ENCODE peak calls at places on chromosomes 16 and 17, in six cellular contexts. M is fibroblast of mammary gland, X is AG04450, N is fibroblast of lung, Y is breast epithelium, Q is body of pancreas. W is an unnamed sample.
A peak's percentile ranks its signal among the peaks of the same experiment; 100 is the strongest.

GRCh38 chr17:27207073-27207511 is 86.8 kb upstream of the WSB1 start:
- DNase-seq in Y (no peak), X (peak; percentile 10), Q (no peak), M (peak; percentile 80), N (peak; percentile 79), W (peak; percentile 50)

GRCh38 chr16:86181526-86181925 is 282.6 kb downstream of the IRF8 start:
- DNase-seq in N (no peak), Q (no peak), X (no peak), M (no peak), Y (no peak), W (no peak)

GRCh38 chr16:337975-338575 is 14.4 kb downstream of the AXIN1 start:
- DNase-seq in N (no peak), M (no peak), Y (no peak), Q (no peak), X (no peak), W (no peak)

GRCh38 chr17:78341559-78342437 is 18.1 kb downstream of the SOCS3 start:
- DNase-seq in N (peak; percentile 86), Q (peak; percentile 83), X (no peak), M (peak; percentile 75), Y (no peak), W (peak; percentile 83)

GRCh38 chr17:76147211-76148014 is 6.4 kb upstream of the FOXJ1 start:
- DNase-seq in M (peak; percentile 38), N (peak; percentile 48), Y (no peak), Q (no peak), X (no peak), W (no peak)

GRCh38 chr16:17414421-17414820 is 56.3 kb downstream of the XYLT1 start:
- DNase-seq in X (no peak), Q (no peak), N (no peak), M (no peak), Y (no peak), W (no peak)

GRCh38 chr17:68512967-68513474 is 791 bp downstream of the PRKAR1A start:
- DNase-seq in Q (no peak), Y (no peak), M (peak; percentile 73), X (no peak), N (peak; percentile 54), W (no peak)

GRCh38 chr17:67105213-67105612 is 60.9 kb downstream of the CACNG1 start:
- DNase-seq in Y (no peak), Q (no peak), M (peak; percentile 81), X (no peak), N (peak; percentile 66), W (peak; percentile 48)

GRCh38 chr17:61307905-61308886 is 91.4 kb upstream of the TBX2 start:
- DNase-seq in Q (no peak), Y (no peak), X (peak; percentile 98), N (peak; percentile 100), M (peak; percentile 100), W (peak; percentile 98)

GRCh38 chr17:82461827-82462524 is 3.4 kb downstream of the NARF start:
- DNase-seq in M (no peak), X (no peak), N (no peak), Q (peak; percentile 64), Y (no peak), W (no peak)

GRCh38 chr16:12542818-12543699 is 260.6 kb downstream of the CPPED1 start:
- DNase-seq in Y (no peak), Q (no peak), X (no peak), N (no peak), M (no peak), W (no peak)

GRCh38 chr16:48383877-48384304 is 1.3 kb downstream of the SIAH1 start:
- DNase-seq in X (no peak), Y (no peak), Q (peak; percentile 33), N (no peak), M (no peak), W (no peak)

DNA sequence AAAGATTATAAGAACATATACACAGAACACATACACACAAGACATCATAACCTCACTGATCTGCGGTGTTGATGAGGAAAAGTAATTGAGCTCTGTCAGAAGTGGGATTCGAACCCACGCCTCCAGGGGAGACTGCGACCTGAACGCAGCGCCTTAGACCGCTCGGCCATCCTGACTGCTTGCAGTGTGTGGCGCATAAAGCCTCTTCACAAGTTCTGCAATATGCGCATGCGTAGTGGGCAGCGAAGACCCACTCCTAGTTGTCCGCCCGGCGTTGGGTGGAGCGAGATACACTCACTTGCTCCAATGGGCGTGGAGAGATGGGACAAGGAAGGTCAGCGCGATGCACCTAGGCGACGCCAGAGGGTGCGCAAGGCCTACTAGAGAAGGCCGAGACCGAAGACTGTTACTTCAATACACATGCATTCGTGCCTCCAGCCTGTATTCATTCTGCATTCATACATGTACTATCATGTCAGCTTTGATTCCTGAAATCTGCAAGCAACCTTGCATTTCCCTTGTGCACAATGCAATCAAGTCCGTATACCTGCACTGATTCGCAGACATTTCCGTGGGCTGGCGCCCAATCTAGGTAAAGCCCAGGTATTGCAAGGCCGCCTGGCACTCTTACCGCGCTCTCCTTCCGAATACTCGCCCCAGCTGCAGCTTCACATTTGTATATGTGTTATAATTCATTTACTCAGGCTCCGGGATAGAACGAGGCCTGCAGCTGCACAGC is 16.1 kb upstream of the PLLP start:
- DNase-seq in N (peak; percentile 99), M (peak; percentile 98), X (peak; percentile 99), Y (peak; percentile 100), Q (peak; percentile 100), W (peak; percentile 99)
- TF ChIP-seq CTCF in N (peak; percentile 90), M (peak; percentile 99), X (peak; percentile 98), Y (peak; percentile 99), Q (peak; percentile 99), W (peak; percentile 97)

GRCh38 chr17:7215136-7215638 is 4.4 kb downstream of the DLG4 start:
- DNase-seq in N (no peak), Q (no peak), Y (no peak), X (no peak), M (no peak), W (no peak)
- H3K4me3 ChIP-seq in N (peak overlapping the region; percentile 68), Q (no peak overlapping the region), Y (peak overlapping the region; percentile 70), X (peak overlapping the region; percentile 58), M (peak overlapping the region; percentile 12), W (peak overlapping the region; percentile 71)

GRCh38 chr17:49680314-49680713 is 2.4 kb upstream of the SPOP start:
- DNase-seq in Q (no peak), Y (no peak), X (no peak), M (no peak), N (no peak), W (no peak)

GRCh38 chr17:49674507-49674906 is 3.4 kb downstream of the SPOP start:
- DNase-seq in Y (no peak), N (no peak), M (no peak), Q (no peak), X (no peak), W (no peak)

GRCh38 chr17:49676276-49676868 is 1.5 kb downstream of the SPOP start:
- DNase-seq in N (peak; percentile 43), Q (no peak), M (peak; percentile 58), X (no peak), Y (no peak), W (peak; percentile 42)

GRCh38 chr17:49677933-49678847 is at the start of gene SPOP:
- DNase-seq in M (peak; percentile 99), X (peak; percentile 99), Y (peak; percentile 98), N (peak; percentile 100), Q (peak; percentile 100), W (peak; percentile 100)

GRCh38 chr17:49677134-49677932 is 564 bp downstream of the SPOP start:
- DNase-seq in M (peak; percentile 89), Y (peak; percentile 94), Q (peak; percentile 99), X (peak; percentile 90), N (peak; percentile 94), W (peak; percentile 98)
- TF ChIP-seq CTCF in M (no peak), Y (no peak), Q (no peak), X (no peak), N (no peak), W (no peak)

GRCh38 chr16:8959921-8960787 is 3.6 kb downstream of the USP7 start:
- DNase-seq in N (peak; percentile 29), Q (no peak), M (peak; percentile 23), X (no peak), Y (no peak), W (no peak)
- H3K4me3 ChIP-seq in N (peak overlapping the region; percentile 26), Q (no peak overlapping the region), M (no peak overlapping the region), X (peak overlapping the region; percentile 41), Y (peak overlapping the region; percentile 49), W (no peak overlapping the region)

GRCh38 chr17:31738067-31738466 is 121.0 kb downstream of the COPRS start:
- DNase-seq in X (no peak), N (no peak), Y (no peak), M (no peak), Q (no peak), W (no peak)
- TF ChIP-seq CTCF in X (no peak), N (no peak), Y (no peak), M (no peak), Q (no peak), W (no peak)

DNA sequence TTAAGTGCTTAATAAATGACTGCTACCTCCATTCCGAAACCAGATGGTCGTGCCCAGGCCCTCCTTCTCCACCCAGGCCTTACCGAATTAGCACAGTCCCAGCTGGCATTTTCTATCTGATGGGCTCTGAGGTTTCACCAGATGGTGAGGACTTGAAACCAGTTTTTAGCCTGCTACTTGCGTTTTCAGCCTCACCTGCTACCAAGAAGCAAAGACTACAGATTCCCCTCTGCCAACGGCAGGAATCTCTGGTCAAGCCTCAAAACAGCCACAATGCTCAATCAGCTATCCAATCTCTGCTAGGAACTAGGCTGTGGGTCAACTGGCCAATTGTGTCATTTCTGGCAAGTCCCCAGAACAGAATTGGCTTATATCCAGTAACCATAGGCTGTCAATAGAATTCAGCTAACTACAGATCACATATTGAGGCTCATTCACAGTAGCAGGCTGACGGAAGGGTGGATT is 11.7 kb downstream of the PECAM1 start:
- DNase-seq in X (no peak), M (peak; percentile 48), N (peak; percentile 62), Q (no peak), Y (no peak), W (no peak)
- H3K4me3 ChIP-seq in X (no peak overlapping the region), M (no peak overlapping the region), N (no peak overlapping the region), Q (no peak overlapping the region), Y (peak overlapping the region; percentile 39), W (no peak overlapping the region)

DNA sequence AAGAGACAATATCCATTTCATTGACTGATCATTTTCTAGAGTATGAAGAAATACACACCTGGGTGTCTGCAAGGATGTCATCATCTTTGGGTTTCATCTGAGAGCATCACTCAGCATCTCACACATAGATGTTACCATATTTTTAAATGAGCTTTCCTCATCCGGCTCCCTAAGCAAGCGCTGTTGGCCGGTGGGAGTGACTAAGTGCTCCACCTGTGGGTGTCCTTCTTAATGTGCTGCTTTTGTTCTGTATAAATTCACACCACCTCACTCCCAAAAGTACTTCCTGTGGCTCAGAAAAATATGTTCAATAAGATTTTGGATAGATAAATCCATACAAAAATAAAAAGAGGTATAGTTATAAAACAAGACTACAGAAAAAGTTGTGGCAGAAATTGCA is 7.4 kb downstream of the SSTR2 start:
- DNase-seq in Y (no peak), N (no peak), M (no peak), Q (no peak), X (no peak), W (no peak)
- TF ChIP-seq CTCF in Y (no peak), N (no peak), M (no peak), Q (no peak), X (no peak), W (no peak)